ENCODE peak calls at places on chromosome 18, in five cellular contexts. Z is stomach, C is upper lobe of left lung, F is SK-N-SH, E is HepG2. S is an unnamed sample.
A peak's percentile ranks its signal among the peaks of the same experiment; 100 is the strongest.

GRCh38 chr18:37362158-37362890 is 203.3 kb downstream of the CELF4 start:
- DNase-seq in Z (no peak), C (no peak), F (no peak), E (peak; percentile 13), S (no peak)

GRCh38 chr18:75293591-75293990 is 83.0 kb downstream of the TSHZ1 start:
- DNase-seq in Z (no peak), C (no peak), F (no peak), E (no peak), S (no peak)

GRCh38 chr18:79609021-79609461 is 70.6 kb upstream of the CTDP1 start:
- DNase-seq in Z (no peak), C (peak; percentile 46), F (no peak), E (no peak), S (no peak)

GRCh38 chr18:48419268-48420022 is 10.3 kb upstream of the ZBTB7C start:
- DNase-seq in Z (no peak), C (no peak), F (no peak), E (peak; percentile 9), S (no peak)

GRCh38 chr18:31603335-31603734 is 11.7 kb downstream of the TTR start:
- DNase-seq in Z (no peak), C (no peak), F (no peak), E (no peak), S (no peak)

GRCh38 chr18:79823120-79823519 is 25.4 kb downstream of the KCNG2 start:
- DNase-seq in Z (no peak), C (no peak), F (no peak), E (peak; percentile 13), S (peak; percentile 72)

GRCh38 chr18:74299746-74300145 is 8.0 kb upstream of the CYB5A start:
- DNase-seq in Z (no peak), C (no peak), F (no peak), E (peak; percentile 36), S (no peak)

GRCh38 chr18:43129946-43130523 is 14.6 kb upstream of the RIT2 start:
- DNase-seq in Z (no peak), C (peak; percentile 8), F (peak; percentile 48), E (no peak), S (no peak)

GRCh38 chr18:67639872-67640271 is 123.4 kb upstream of the DSEL start:
- DNase-seq in Z (no peak), C (no peak), F (no peak), E (no peak), S (no peak)

GRCh38 chr18:31278609-31279071 is 39.3 kb upstream of the DSG1 start:
- DNase-seq in Z (no peak), C (no peak), F (no peak), E (peak; percentile 94), S (no peak)

GRCh38 chr18:70931942-70932814 is 643.3 kb downstream of the SOCS6 start:
- DNase-seq in Z (no peak), C (no peak), F (peak; percentile 24), E (peak; percentile 3), S (no peak)

GRCh38 chr18:43524260-43524659 is 247.0 kb upstream of the SYT4 start:
- DNase-seq in Z (no peak), C (no peak), F (no peak), E (no peak), S (no peak)

GRCh38 chr18:47969851-47970250 is 39.4 kb upstream of the SMAD2 start:
- DNase-seq in Z (no peak), C (no peak), F (no peak), E (no peak), S (no peak)

GRCh38 chr18:22676423-22676822 is 256.7 kb upstream of the RBBP8 start:
- DNase-seq in Z (no peak), C (no peak), F (no peak), E (no peak), S (no peak)

GRCh38 chr18:55488473-55488872 is 99.5 kb downstream of the TCF4 start:
- DNase-seq in Z (no peak), C (no peak), F (no peak), E (no peak), S (no peak)

DNA sequence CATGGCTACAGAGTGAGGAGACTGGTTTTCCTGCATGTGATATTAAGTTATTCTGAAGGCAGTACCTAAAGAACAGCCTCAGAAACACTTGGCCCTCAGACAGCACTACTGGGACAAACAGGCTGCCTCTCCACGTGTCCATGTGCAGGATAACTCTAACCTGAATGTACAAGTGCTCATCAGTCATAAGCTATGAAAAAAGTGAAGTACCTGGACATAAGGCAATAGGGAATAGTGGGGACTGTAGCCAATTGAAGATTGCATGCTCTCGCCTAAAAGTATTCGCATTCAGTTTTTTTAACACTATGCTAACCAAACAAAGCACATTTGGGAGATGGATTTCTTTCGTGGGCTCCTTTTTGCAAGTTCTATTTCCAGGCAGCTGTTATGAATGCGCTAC is 33.0 kb downstream of the SLC14A1 start:
- DNase-seq in Z (no peak), C (no peak), F (no peak), E (no peak), S (no peak)
- H3K27me3 ChIP-seq in Z (no peaks in the 10 kb centered on the region), C (no peaks in the 10 kb centered on the region), F (no peaks in the 10 kb centered on the region), E (no peaks in the 10 kb centered on the region), S (no peaks in the 10 kb centered on the region)

GRCh38 chr18:7637269-7637668 is 70.2 kb downstream of the PTPRM start:
- DNase-seq in Z (no peak), C (no peak), F (no peak), E (peak; percentile 80), S (no peak)

GRCh38 chr18:7645756-7646155 is 78.6 kb downstream of the PTPRM start:
- DNase-seq in Z (peak; percentile 31), C (no peak), F (no peak), E (no peak), S (no peak)

GRCh38 chr18:7646174-7646886 is 79.2 kb downstream of the PTPRM start:
- DNase-seq in Z (no peak), C (no peak), F (no peak), E (peak; percentile 91), S (no peak)

GRCh38 chr18:7642491-7642890 is 75.4 kb downstream of the PTPRM start:
- DNase-seq in Z (no peak), C (no peak), F (no peak), E (no peak), S (no peak)

GRCh38 chr18:7641813-7642212 is 74.7 kb downstream of the PTPRM start:
- DNase-seq in Z (no peak), C (no peak), F (no peak), E (peak; percentile 43), S (no peak)
- TF ChIP-seq CTCF in Z (no peak), C (no peak), F (no peak), E (no peak), S (no peak)

GRCh38 chr18:12703096-12703567 is 290 bp downstream of the PSMG2 start:
- DNase-seq in Z (no peak), C (no peak), F (no peak), E (no peak), S (no peak)
- TF ChIP-seq POLR2AphosphoS5 in Z (no peak), C (no peak), F (no peak), E (no peak), S (no peak)

DNA sequence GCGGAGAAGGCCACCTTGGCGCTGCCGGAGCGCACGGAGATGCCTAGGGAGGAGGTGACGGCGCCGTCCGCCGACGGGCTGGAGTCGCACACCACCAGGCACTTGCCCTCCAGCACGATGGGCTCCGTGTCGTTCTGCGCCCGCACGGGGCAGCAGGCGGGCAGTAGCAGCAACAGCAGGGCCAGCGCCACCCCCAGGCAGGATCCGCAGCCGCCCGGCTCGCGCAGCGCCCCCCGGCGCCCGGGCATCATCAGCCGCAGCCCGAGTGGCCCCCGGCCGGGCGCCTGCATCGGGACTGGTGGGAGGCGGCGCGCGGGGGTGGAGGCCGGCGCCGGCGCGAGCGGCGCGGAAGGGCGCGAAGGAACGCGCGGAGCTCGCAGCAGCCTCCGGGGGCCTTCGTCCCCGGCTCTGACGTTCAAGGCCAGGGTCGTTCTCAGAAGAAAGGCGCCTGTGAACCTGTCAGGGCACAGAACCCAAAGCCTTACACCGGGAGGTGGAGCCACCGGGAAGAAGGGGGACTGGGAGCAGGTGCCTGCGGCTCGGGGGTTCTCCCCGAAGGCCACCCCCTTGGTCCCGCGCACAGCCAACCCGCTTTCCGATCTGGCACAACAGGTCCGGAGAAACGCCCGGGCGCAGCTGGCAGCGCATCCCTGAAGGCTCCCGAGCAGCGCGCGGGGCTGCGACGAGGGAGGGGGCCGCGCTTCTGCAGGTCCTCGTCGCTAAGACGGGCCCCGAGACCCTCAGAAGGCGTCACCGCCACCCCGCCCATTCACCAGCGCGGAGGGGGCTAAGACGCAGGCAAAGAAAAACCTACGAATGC is 2.1 kb downstream of the CBLN2 start:
- DNase-seq in Z (no peak), C (peak; percentile 81), F (peak; percentile 79), E (no peak), S (no peak)
- H3K27me3 ChIP-seq in Z (peaks cover 6% of the 10 kb centered on the region), C (peaks cover 24% of the 10 kb centered on the region), F (peaks cover 34% of the 10 kb centered on the region), E (peaks cover 19% of the 10 kb centered on the region), S (no peaks in the 10 kb centered on the region)

GRCh38 chr18:13813271-13813849 is 10.6 kb upstream of the MC5R start:
- DNase-seq in Z (peak; percentile 76), C (no peak), F (peak; percentile 77), E (peak; percentile 54), S (no peak)

GRCh38 chr18:13809025-13809384 is 14.9 kb upstream of the MC5R start:
- DNase-seq in Z (peak; percentile 83), C (no peak), F (no peak), E (no peak), S (no peak)

GRCh38 chr18:13809521-13810252 is 14.3 kb upstream of the MC5R start:
- DNase-seq in Z (no peak), C (no peak), F (no peak), E (no peak), S (no peak)

GRCh38 chr18:13810950-13811485 is 12.9 kb upstream of the MC5R start:
- DNase-seq in Z (no peak), C (no peak), F (no peak), E (no peak), S (no peak)

DNA sequence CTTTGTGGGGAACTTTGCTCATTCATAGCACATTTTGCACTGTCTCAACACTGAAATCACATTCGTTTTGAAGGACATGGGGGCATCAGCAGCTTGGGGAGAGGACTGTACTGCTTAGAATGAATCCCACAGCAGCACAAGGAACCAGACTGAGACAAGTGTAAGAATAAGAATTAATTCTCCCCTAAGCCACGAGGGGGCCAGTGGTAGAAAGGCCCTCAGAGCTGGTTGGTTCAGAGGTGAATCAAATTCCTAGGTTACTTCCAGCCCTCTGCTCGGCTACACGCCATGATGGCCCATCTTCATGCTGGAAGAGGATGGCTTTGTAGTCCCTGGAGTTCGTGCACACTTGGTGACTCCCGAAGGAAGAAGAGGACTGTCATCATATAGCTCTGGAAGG is 12.0 kb upstream of the MC5R start:
- DNase-seq in Z (no peak), C (no peak), F (no peak), E (peak; percentile 10), S (no peak)
- TF ChIP-seq CTCF in Z (no peak), C (no peak), F (peak; percentile 38), E (peak; percentile 16), S (no peak)

GRCh38 chr18:77676901-77677300 is 427.3 kb downstream of the GALR1 start:
- DNase-seq in Z (no peak), C (no peak), F (no peak), E (no peak), S (no peak)

GRCh38 chr18:77679869-77680268 is 430.2 kb downstream of the GALR1 start:
- DNase-seq in Z (no peak), C (no peak), F (no peak), E (no peak), S (no peak)
- TF ChIP-seq POLR2AphosphoS5 in Z (no peak), C (no peak), F (no peak), E (no peak), S (no peak)